ENCODE peak calls at places on chromosome X, in ten cellular contexts. B is activated CD4-positive, CD25-positive, alpha-beta regulatory T cell; N is SHP77; Y is nephron progenitor cell; M is AG20443; H is stimulated activated CD8-positive, alpha-beta memory T cell treated with anti-CD3 and anti-CD28 coated beads, Interleukin-4, amount 100 ng/mL, for 24 hours; C is activated CD8-positive, alpha-beta memory T cell treated with anti-CD3 and anti-CD28 coated beads, Interleukin-2, amount 50 U/mL, for 48 hours; D is cardiac fibroblast; I is NCI-H1092 treated with DMSO at 0.1 percent for 48 hours; U is H4. A is an unnamed sample.

GRCh38 chrX:45001038-45001437 is 128.1 kb downstream of the KDM6A start:
- DNase-seq in B (no peak), N (no peak), Y (no peak), M (no peak), H (no peak), C (no peak), D (no peak), I (no peak), U (no peak), A (no peak)

GRCh38 chrX:95629737-95630136 is 1054.9 kb upstream of the DIAPH2 start:
- DNase-seq in B (no peak), N (no peak), Y (no peak), M (no peak), H (no peak), C (no peak), D (no peak), I (no peak), U (no peak), A (no peak)

GRCh38 chrX:10833299-10834169 is 213.1 kb upstream of the MID1 start:
- DNase-seq in B (no peak), N (peak), Y (peak), M (peak), H (no peak), C (no peak), D (peak), I (peak), U (no peak), A (peak)

GRCh38 chrX:155070038-155070437 is 898 bp downstream of the CMC4 start:
- DNase-seq in B (no peak), N (no peak), Y (no peak), M (no peak), H (no peak), C (no peak), D (no peak), I (no peak), U (no peak), A (no peak)

GRCh38 chrX:77003956-77004355 is 443.2 kb upstream of the FGF16 start:
- DNase-seq in B (no peak), N (no peak), Y (no peak), M (no peak), H (no peak), C (peak), D (no peak), I (no peak), U (no peak), A (peak)

GRCh38 chrX:151013164-151013743 is 30.1 kb downstream of the HMGB3 start:
- DNase-seq in B (no peak), N (no peak), Y (no peak), M (no peak), H (no peak), C (no peak), D (no peak), I (no peak), U (no peak), A (no peak)

GRCh38 chrX:140764401-140764919 is 54.9 kb downstream of the LINC00632 start:
- DNase-seq in B (no peak), N (no peak), Y (peak), M (peak), H (no peak), C (peak), D (peak), I (peak), U (no peak), A (peak)

GRCh38 chrX:156008915-156009314 is 11.4 kb downstream of the IL9R start:
- DNase-seq in B (no peak), N (no peak), Y (no peak), M (no peak), H (no peak), C (no peak), D (no peak), I (no peak), U (no peak), A (no peak)

GRCh38 chrX:67536564-67536963 is 7.3 kb upstream of the AR start:
- DNase-seq in B (no peak), N (no peak), Y (no peak), M (no peak), H (no peak), C (no peak), D (no peak), I (no peak), U (no peak), A (no peak)

GRCh38 chrX:81263067-81263466 is 61.2 kb downstream of the SH3BGRL start:
- DNase-seq in B (no peak), N (no peak), Y (no peak), M (no peak), H (no peak), C (no peak), D (no peak), I (no peak), U (no peak), A (no peak)

GRCh38 chrX:102958794-102959193 is 21.7 kb downstream of the RAB40AL start:
- DNase-seq in B (no peak), N (no peak), Y (no peak), M (no peak), H (no peak), C (no peak), D (no peak), I (peak), U (peak), A (no peak)

GRCh38 chrX:154411981-154412340 is 622 bp downstream of the TAFAZZIN start:
- DNase-seq in B (no peak), N (peak), Y (peak), M (peak), H (peak), C (peak), D (peak), I (peak), U (peak), A (peak)

GRCh38 chrX:103783971-103784370 is 7.3 kb downstream of the PLP1 start:
- DNase-seq in B (no peak), N (no peak), Y (no peak), M (no peak), H (no peak), C (no peak), D (peak), I (no peak), U (no peak), A (no peak)

GRCh38 chrX:96770315-96770714 is 85.7 kb downstream of the DIAPH2 start:
- DNase-seq in B (no peak), N (no peak), Y (no peak), M (peak), H (no peak), C (no peak), D (peak), I (peak), U (peak), A (peak)

GRCh38 chrX:148658115-148658725 is 157.8 kb downstream of the AFF2 start:
- DNase-seq in B (no peak), N (no peak), Y (no peak), M (peak), H (no peak), C (no peak), D (no peak), I (no peak), U (no peak), A (peak)